ENCODE peak calls at places on chromosomes 12 and 14, in eight cellular contexts. Q is A673, X is A549, E is dorsolateral prefrontal cortex, A is GM06990, D is AG10803, R is astrocyte of the cerebellum, P is astrocyte of the spinal cord. C is an unnamed sample.

GRCh38 chr14:23022849-23023499 is 11.7 kb downstream of the PSMB5 start:
- DNase-seq in Q (no peak), X (no peak), E (no peak), A (no peak), D (no peak), R (no peak), P (no peak), C (no peak)

GRCh38 chr12:78239566-78239965 is 408.9 kb downstream of the NAV3 start:
- DNase-seq in Q (no peak), X (no peak), E (no peak), A (no peak), D (peak), R (no peak), P (no peak), C (no peak)

GRCh38 chr12:122458105-122459035 is 35.9 kb upstream of the CLIP1 start:
- DNase-seq in Q (no peak), X (no peak), E (no peak), A (no peak), D (no peak), R (no peak), P (no peak), C (no peak)

GRCh38 chr12:47458273-47458672 is 247.6 kb downstream of the RPAP3 start:
- DNase-seq in Q (no peak), X (peak), E (no peak), A (no peak), D (no peak), R (no peak), P (no peak), C (no peak)

GRCh38 chr12:80551897-80552296 is 107.9 kb downstream of the PTPRQ start:
- DNase-seq in Q (peak), X (peak), E (no peak), A (no peak), D (peak), R (peak), P (peak), C (peak)

GRCh38 chr14:91205449-91205848 is 39.1 kb downstream of the GPR68 start:
- DNase-seq in Q (no peak), X (no peak), E (no peak), A (no peak), D (no peak), R (no peak), P (no peak), C (no peak)

GRCh38 chr12:68876471-68876870 is 56.5 kb downstream of the CPM start:
- DNase-seq in Q (peak), X (no peak), E (no peak), A (no peak), D (no peak), R (no peak), P (no peak), C (no peak)

GRCh38 chr12:131120831-131121271 is 167.1 kb downstream of the ADGRD1 start:
- DNase-seq in Q (no peak), X (no peak), E (peak), A (no peak), D (no peak), R (no peak), P (no peak), C (no peak)

GRCh38 chr14:77848031-77848430 is 48.1 kb downstream of the ADCK1 start:
- DNase-seq in Q (no peak), X (no peak), E (no peak), A (no peak), D (peak), R (no peak), P (no peak), C (no peak)

GRCh38 chr14:96260341-96260821 is 4.4 kb downstream of the BDKRB1 start:
- DNase-seq in Q (no peak), X (no peak), E (no peak), A (no peak), D (peak), R (no peak), P (no peak), C (no peak)

DNA sequence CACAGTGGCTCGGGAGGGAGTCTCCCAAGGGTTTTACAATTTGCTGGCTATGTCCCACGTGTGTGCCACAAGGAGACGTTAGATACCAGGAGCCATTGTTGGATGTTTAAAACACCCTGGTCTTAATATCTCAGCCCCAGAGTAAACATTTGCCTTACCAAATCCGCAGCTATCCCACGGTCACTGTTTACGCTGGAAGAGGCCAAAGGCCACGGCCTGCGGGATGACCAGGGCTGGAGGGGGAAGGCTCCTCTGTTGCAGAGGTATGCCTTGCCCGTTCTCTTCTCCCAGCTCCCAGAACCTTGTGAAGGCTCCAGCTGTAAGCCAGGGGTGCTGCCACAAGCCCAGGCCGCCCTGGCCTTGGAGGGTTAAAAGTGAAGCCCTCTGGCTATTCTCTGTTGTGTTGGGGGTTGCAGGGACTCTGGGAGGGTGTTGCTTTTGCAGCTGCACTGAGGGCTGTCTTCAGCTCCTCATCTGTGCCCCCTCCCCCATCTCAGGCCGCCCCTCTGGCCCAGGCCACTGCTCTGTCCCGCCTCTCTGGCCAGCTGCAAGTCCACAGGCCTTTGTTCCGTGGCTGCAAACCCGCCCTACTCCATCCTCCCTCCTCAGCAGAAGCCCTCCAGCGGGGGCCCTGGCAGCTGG is 2.4 kb downstream of the PLEKHG3 start:
- DNase-seq in Q (no peak), X (no peak), E (peak), A (no peak), D (no peak), R (no peak), P (no peak), C (no peak)
- H3K4me3 ChIP-seq in Q (no peak), X (peak), E (peak), A (no peak), D (no peak), R (no peak), P (no peak), C (peak)

GRCh38 chr14:94598506-94598815 is 13.7 kb upstream of the SERPINA3 start:
- DNase-seq in Q (no peak), X (no peak), E (no peak), A (no peak), D (no peak), R (no peak), P (no peak), C (no peak)

GRCh38 chr14:94599656-94600004 is 12.6 kb upstream of the SERPINA3 start:
- DNase-seq in Q (no peak), X (peak), E (no peak), A (no peak), D (no peak), R (no peak), P (no peak), C (no peak)

GRCh38 chr14:94597788-94598187 is 14.4 kb upstream of the SERPINA3 start:
- DNase-seq in Q (no peak), X (no peak), E (no peak), A (no peak), D (no peak), R (no peak), P (no peak), C (no peak)

GRCh38 chr14:94600148-94600545 is 12.0 kb upstream of the SERPINA3 start:
- DNase-seq in Q (no peak), X (no peak), E (no peak), A (no peak), D (no peak), R (no peak), P (no peak), C (no peak)

GRCh38 chr14:94598816-94599655 is 13.2 kb upstream of the SERPINA3 start:
- DNase-seq in Q (peak), X (peak), E (no peak), A (no peak), D (peak), R (peak), P (peak), C (peak)
- TF ChIP-seq CTCF in Q (no peak), X (peak), E (no peak), A (no peak), D (no peak), R (peak), P (peak), C (no peak)

GRCh38 chr12:23950775-23951391 is 1.4 kb upstream of the SOX5 start:
- DNase-seq in Q (no peak), X (no peak), E (no peak), A (no peak), D (no peak), R (no peak), P (peak), C (no peak)

GRCh38 chr12:23947395-23947794 is 2.1 kb downstream of the SOX5 start:
- DNase-seq in Q (no peak), X (no peak), E (no peak), A (no peak), D (no peak), R (no peak), P (no peak), C (no peak)

GRCh38 chr12:23949212-23950010 is at the start of gene SOX5:
- DNase-seq in Q (peak), X (no peak), E (no peak), A (no peak), D (peak), R (peak), P (peak), C (no peak)

GRCh38 chr12:23952071-23952470 is 2.6 kb upstream of the SOX5 start:
- DNase-seq in Q (no peak), X (no peak), E (no peak), A (no peak), D (no peak), R (no peak), P (no peak), C (no peak)

GRCh38 chr12:23950011-23950774 is 723 bp upstream of the SOX5 start:
- DNase-seq in Q (peak), X (no peak), E (no peak), A (no peak), D (peak), R (no peak), P (peak), C (no peak)
- H3K4me3 ChIP-seq in Q (peak), X (peak), E (peak), A (no peak), D (no peak), R (peak), P (peak), C (no peak)

GRCh38 chr12:45282411-45282810 is 66.5 kb downstream of the ANO6 start:
- DNase-seq in Q (no peak), X (no peak), E (no peak), A (no peak), D (no peak), R (no peak), P (no peak), C (no peak)
- TF ChIP-seq CTCF in Q (no peak), X (no peak), E (no peak), A (no peak), D (no peak), R (no peak), P (no peak), C (no peak)

GRCh38 chr14:104895786-104896642 is 28.7 kb upstream of the PLD4 start:
- DNase-seq in Q (peak), X (no peak), E (peak), A (no peak), D (no peak), R (no peak), P (no peak), C (no peak)
- H3K4me3 ChIP-seq in Q (no peak), X (no peak), E (no peak), A (no peak), D (no peak), R (no peak), P (no peak), C (no peak)